ENCODE peak calls at places on chromosomes 12 and 14, in six cellular contexts. One of them, this sample, is unnamed.

GRCh38 chr12:14845350-14845750 is 2.0 kb upstream of the ART4 start:
- DNase-seq in B cell: peak
- DNase-seq in fibroblast of pulmonary artery: peak
- DNase-seq in AG09319: no peak
- DNase-seq in nephron progenitor cell: peak
- DNase-seq in endothelial cell of umbilical vein: peak
- DNase-seq in this sample: peak

GRCh38 chr12:90621927-90622326 is 333.0 kb downstream of the CCER1 start:
- DNase-seq in endothelial cell of umbilical vein: peak
- DNase-seq in AG09319: no peak
- DNase-seq in B cell: no peak
- DNase-seq in nephron progenitor cell: no peak
- DNase-seq in fibroblast of pulmonary artery: peak
- DNase-seq in this sample: no peak

GRCh38 chr12:45305904-45306303 is 90.0 kb downstream of the ANO6 start:
- DNase-seq in AG09319: no peak
- DNase-seq in fibroblast of pulmonary artery: no peak
- DNase-seq in endothelial cell of umbilical vein: no peak
- DNase-seq in nephron progenitor cell: no peak
- DNase-seq in B cell: no peak
- DNase-seq in this sample: no peak

GRCh38 chr14:73263606-73264005 is 26.3 kb downstream of the PAPLN start:
- DNase-seq in fibroblast of pulmonary artery: no peak
- DNase-seq in nephron progenitor cell: no peak
- DNase-seq in B cell: no peak
- DNase-seq in AG09319: no peak
- DNase-seq in endothelial cell of umbilical vein: no peak
- DNase-seq in this sample: no peak

GRCh38 chr12:117622741-117623140 is 261.3 kb upstream of the NOS1 start:
- DNase-seq in AG09319: no peak
- DNase-seq in endothelial cell of umbilical vein: no peak
- DNase-seq in B cell: no peak
- DNase-seq in fibroblast of pulmonary artery: no peak
- DNase-seq in nephron progenitor cell: no peak
- DNase-seq in this sample: no peak

GRCh38 chr12:127270193-127270592 is 996.8 kb upstream of the TMEM132C start:
- DNase-seq in endothelial cell of umbilical vein: no peak
- DNase-seq in nephron progenitor cell: no peak
- DNase-seq in fibroblast of pulmonary artery: peak
- DNase-seq in AG09319: peak
- DNase-seq in B cell: no peak
- DNase-seq in this sample: no peak

GRCh38 chr14:53953828-53954550 is 2.6 kb downstream of the BMP4 start:
- DNase-seq in fibroblast of pulmonary artery: peak
- DNase-seq in B cell: no peak
- DNase-seq in nephron progenitor cell: peak
- DNase-seq in AG09319: no peak
- DNase-seq in endothelial cell of umbilical vein: no peak
- DNase-seq in this sample: peak

GRCh38 chr14:100616854-100617714 is 29.9 kb upstream of the BEGAIN start:
- DNase-seq in B cell: no peak
- DNase-seq in AG09319: no peak
- DNase-seq in nephron progenitor cell: no peak
- DNase-seq in fibroblast of pulmonary artery: no peak
- DNase-seq in endothelial cell of umbilical vein: no peak
- DNase-seq in this sample: no peak

GRCh38 chr12:67766370-67766769 is 117.8 kb downstream of the DYRK2 start:
- DNase-seq in nephron progenitor cell: no peak
- DNase-seq in AG09319: no peak
- DNase-seq in fibroblast of pulmonary artery: peak
- DNase-seq in B cell: no peak
- DNase-seq in endothelial cell of umbilical vein: no peak
- DNase-seq in this sample: no peak

GRCh38 chr14:104586832-104587620 is 7.5 kb downstream of the C14orf180 start:
- DNase-seq in fibroblast of pulmonary artery: no peak
- DNase-seq in endothelial cell of umbilical vein: no peak
- DNase-seq in AG09319: no peak
- DNase-seq in B cell: no peak
- DNase-seq in nephron progenitor cell: no peak
- DNase-seq in this sample: no peak

GRCh38 chr14:68649461-68650189 is 143.2 kb downstream of the ZFP36L1 start:
- DNase-seq in nephron progenitor cell: no peak
- DNase-seq in endothelial cell of umbilical vein: no peak
- DNase-seq in B cell: no peak
- DNase-seq in fibroblast of pulmonary artery: no peak
- DNase-seq in AG09319: no peak
- DNase-seq in this sample: no peak

GRCh38 chr12:118402251-118402650 is 25.9 kb downstream of the SUDS3 start:
- DNase-seq in endothelial cell of umbilical vein: peak
- DNase-seq in fibroblast of pulmonary artery: peak
- DNase-seq in AG09319: peak
- DNase-seq in B cell: no peak
- DNase-seq in nephron progenitor cell: no peak
- DNase-seq in this sample: no peak

GRCh38 chr14:73237219-73237785 is at the start of gene PAPLN:
- DNase-seq in fibroblast of pulmonary artery: peak
- DNase-seq in AG09319: no peak
- DNase-seq in B cell: peak
- DNase-seq in endothelial cell of umbilical vein: no peak
- DNase-seq in nephron progenitor cell: no peak
- DNase-seq in this sample: peak

GRCh38 chr14:53325176-53325806 is 172.2 kb upstream of the DDHD1 start:
- DNase-seq in fibroblast of pulmonary artery: peak
- DNase-seq in endothelial cell of umbilical vein: no peak
- DNase-seq in B cell: no peak
- DNase-seq in AG09319: no peak
- DNase-seq in nephron progenitor cell: no peak
- DNase-seq in this sample: no peak

GRCh38 chr14:42731480-42731879 is 1124.8 kb downstream of the LRFN5 start:
- DNase-seq in endothelial cell of umbilical vein: no peak
- DNase-seq in AG09319: no peak
- DNase-seq in nephron progenitor cell: no peak
- DNase-seq in fibroblast of pulmonary artery: no peak
- DNase-seq in B cell: no peak
- DNase-seq in this sample: no peak

GRCh38 chr12:21607701-21608100 is 3.1 kb upstream of the GYS2 start:
- DNase-seq in B cell: no peak
- DNase-seq in nephron progenitor cell: no peak
- DNase-seq in endothelial cell of umbilical vein: peak
- DNase-seq in fibroblast of pulmonary artery: peak
- DNase-seq in AG09319: peak
- DNase-seq in this sample: no peak

GRCh38 chr12:56751712-56752598 is at the start of gene PRIM1:
- DNase-seq in nephron progenitor cell: peak
- DNase-seq in fibroblast of pulmonary artery: peak
- DNase-seq in AG09319: peak
- DNase-seq in B cell: peak
- DNase-seq in endothelial cell of umbilical vein: peak
- DNase-seq in this sample: peak

GRCh38 chr14:101591121-101591520 is 29.8 kb downstream of the DIO3 start:
- DNase-seq in fibroblast of pulmonary artery: no peak
- DNase-seq in AG09319: no peak
- DNase-seq in nephron progenitor cell: no peak
- DNase-seq in B cell: no peak
- DNase-seq in endothelial cell of umbilical vein: no peak
- DNase-seq in this sample: no peak

GRCh38 chr12:111024205-111024794 is 103.9 kb upstream of the MYL2 start:
- DNase-seq in fibroblast of pulmonary artery: peak
- DNase-seq in B cell: peak
- DNase-seq in AG09319: no peak
- DNase-seq in endothelial cell of umbilical vein: peak
- DNase-seq in nephron progenitor cell: peak
- DNase-seq in this sample: peak

GRCh38 chr14:93042968-93043940 is 72.5 kb downstream of the ITPK1 start:
- DNase-seq in AG09319: peak
- DNase-seq in endothelial cell of umbilical vein: peak
- DNase-seq in nephron progenitor cell: no peak
- DNase-seq in B cell: no peak
- DNase-seq in fibroblast of pulmonary artery: peak
- DNase-seq in this sample: peak

GRCh38 chr14:85532570-85532969 is 2.6 kb downstream of the FLRT2 start:
- DNase-seq in fibroblast of pulmonary artery: no peak
- DNase-seq in nephron progenitor cell: no peak
- DNase-seq in endothelial cell of umbilical vein: no peak
- DNase-seq in AG09319: no peak
- DNase-seq in B cell: no peak
- DNase-seq in this sample: no peak

GRCh38 chr14:70416717-70417349 is at the start of gene SYNJ2BP:
- DNase-seq in fibroblast of pulmonary artery: peak
- DNase-seq in B cell: peak
- DNase-seq in AG09319: peak
- DNase-seq in endothelial cell of umbilical vein: peak
- DNase-seq in nephron progenitor cell: peak
- DNase-seq in this sample: peak

GRCh38 chr12:69397978-69398377 is 38.4 kb downstream of the YEATS4 start:
- DNase-seq in B cell: no peak
- DNase-seq in endothelial cell of umbilical vein: no peak
- DNase-seq in nephron progenitor cell: no peak
- DNase-seq in fibroblast of pulmonary artery: peak
- DNase-seq in AG09319: no peak
- DNase-seq in this sample: no peak

GRCh38 chr12:116528498-116528897 is 30.7 kb upstream of the MAP1LC3B2 start:
- DNase-seq in endothelial cell of umbilical vein: no peak
- DNase-seq in AG09319: no peak
- DNase-seq in B cell: no peak
- DNase-seq in nephron progenitor cell: no peak
- DNase-seq in fibroblast of pulmonary artery: no peak
- DNase-seq in this sample: no peak

GRCh38 chr12:530308-530707 is 70.6 kb downstream of the B4GALNT3 start:
- DNase-seq in AG09319: no peak
- DNase-seq in fibroblast of pulmonary artery: no peak
- DNase-seq in nephron progenitor cell: no peak
- DNase-seq in endothelial cell of umbilical vein: peak
- DNase-seq in B cell: no peak
- DNase-seq in this sample: no peak

GRCh38 chr12:51341259-51342007 is 5.0 kb downstream of the CELA1 start:
- DNase-seq in endothelial cell of umbilical vein: peak
- DNase-seq in fibroblast of pulmonary artery: peak
- DNase-seq in nephron progenitor cell: peak
- DNase-seq in B cell: peak
- DNase-seq in AG09319: no peak
- DNase-seq in this sample: peak

GRCh38 chr12:52221912-52222457 is 11.1 kb upstream of the KRT7 start:
- DNase-seq in fibroblast of pulmonary artery: no peak
- DNase-seq in endothelial cell of umbilical vein: peak
- DNase-seq in nephron progenitor cell: peak
- DNase-seq in AG09319: no peak
- DNase-seq in B cell: no peak
- DNase-seq in this sample: peak

GRCh38 chr12:60760965-60761364 is 1165.1 kb downstream of the SLC16A7 start:
- DNase-seq in endothelial cell of umbilical vein: no peak
- DNase-seq in nephron progenitor cell: no peak
- DNase-seq in AG09319: no peak
- DNase-seq in fibroblast of pulmonary artery: no peak
- DNase-seq in B cell: no peak
- DNase-seq in this sample: no peak

GRCh38 chr12:5073838-5074237 is 30.2 kb downstream of the KCNA5 start:
- DNase-seq in endothelial cell of umbilical vein: no peak
- DNase-seq in fibroblast of pulmonary artery: peak
- DNase-seq in AG09319: no peak
- DNase-seq in B cell: no peak
- DNase-seq in nephron progenitor cell: peak
- DNase-seq in this sample: no peak

GRCh38 chr14:96100171-96101064 is 61.3 kb downstream of the C14orf132 start:
- DNase-seq in B cell: peak
- DNase-seq in endothelial cell of umbilical vein: peak
- DNase-seq in AG09319: peak
- DNase-seq in nephron progenitor cell: peak
- DNase-seq in fibroblast of pulmonary artery: peak
- DNase-seq in this sample: peak

DNA sequence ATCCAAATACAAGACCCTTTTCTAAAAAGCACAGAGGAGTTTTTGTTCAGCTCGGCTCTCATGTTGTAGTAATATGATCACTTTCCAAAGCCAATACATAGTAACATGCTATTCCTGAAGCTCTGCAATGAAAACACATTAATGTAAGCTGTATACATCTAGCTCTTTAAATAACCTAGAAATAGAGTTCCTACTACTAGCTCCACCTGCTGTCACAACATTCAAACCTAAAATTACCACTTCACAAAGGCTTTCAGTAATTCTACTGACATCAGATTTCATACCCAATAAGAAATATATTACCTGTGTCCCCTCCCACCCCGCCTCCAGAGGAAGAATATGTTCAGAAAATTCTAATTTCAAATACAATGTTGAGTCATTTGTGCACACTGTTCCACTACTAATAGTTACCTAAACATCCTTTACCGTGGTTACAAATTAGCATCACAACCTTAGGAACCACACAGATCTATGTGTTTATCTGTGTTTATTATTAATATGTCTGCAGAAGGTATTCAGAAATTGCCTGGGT is 17.8 kb downstream of the EFCAB11 start:
- DNase-seq in B cell: no peak
- DNase-seq in fibroblast of pulmonary artery: peak
- DNase-seq in nephron progenitor cell: no peak
- DNase-seq in endothelial cell of umbilical vein: no peak
- DNase-seq in AG09319: no peak
- DNase-seq in this sample: no peak
- TF ChIP-seq CTCF in B cell: no peak
- TF ChIP-seq CTCF in fibroblast of pulmonary artery: peak
- TF ChIP-seq CTCF in nephron progenitor cell: no peak
- TF ChIP-seq CTCF in endothelial cell of umbilical vein: no peak
- TF ChIP-seq CTCF in AG09319: peak
- TF ChIP-seq CTCF in this sample: peak

GRCh38 chr12:27924350-27925140 is 48.0 kb downstream of the PTHLH start:
- DNase-seq in AG09319: no peak
- DNase-seq in fibroblast of pulmonary artery: no peak
- DNase-seq in endothelial cell of umbilical vein: peak
- DNase-seq in B cell: no peak
- DNase-seq in nephron progenitor cell: no peak
- DNase-seq in this sample: no peak
- TF ChIP-seq CTCF in AG09319: no peak
- TF ChIP-seq CTCF in fibroblast of pulmonary artery: no peak
- TF ChIP-seq CTCF in endothelial cell of umbilical vein: no peak
- TF ChIP-seq CTCF in B cell: no peak
- TF ChIP-seq CTCF in nephron progenitor cell: no peak
- TF ChIP-seq CTCF in this sample: no peak

GRCh38 chr14:76514599-76514998 is 138.7 kb downstream of the ESRRB start:
- DNase-seq in fibroblast of pulmonary artery: peak
- DNase-seq in endothelial cell of umbilical vein: peak
- DNase-seq in nephron progenitor cell: no peak
- DNase-seq in B cell: no peak
- DNase-seq in AG09319: no peak
- DNase-seq in this sample: peak
- TF ChIP-seq CTCF in fibroblast of pulmonary artery: peak
- TF ChIP-seq CTCF in endothelial cell of umbilical vein: no peak
- TF ChIP-seq CTCF in nephron progenitor cell: no peak
- TF ChIP-seq CTCF in B cell: no peak
- TF ChIP-seq CTCF in AG09319: no peak
- TF ChIP-seq CTCF in this sample: peak

DNA sequence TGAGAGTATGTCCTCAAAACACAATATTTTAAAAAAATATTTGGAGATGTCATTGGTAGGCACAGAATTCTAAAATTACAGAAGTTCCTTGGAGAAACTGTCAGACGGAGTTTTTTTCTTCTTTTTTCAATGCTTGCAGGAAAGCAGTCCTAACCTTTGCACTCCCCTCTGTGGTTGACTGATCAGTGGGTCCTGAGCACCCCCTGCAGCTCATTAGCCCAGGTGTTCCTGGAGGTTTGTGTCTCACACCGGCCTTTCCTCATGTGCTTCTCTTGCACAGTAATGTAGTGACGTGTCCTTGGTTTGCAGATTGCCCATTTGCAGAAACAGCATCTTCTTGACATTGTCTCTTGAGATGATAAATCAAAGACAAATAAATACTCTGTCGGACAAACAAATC is 513.0 kb downstream of the TMEM121 start:
- DNase-seq in nephron progenitor cell: no peak
- DNase-seq in endothelial cell of umbilical vein: no peak
- DNase-seq in fibroblast of pulmonary artery: no peak
- DNase-seq in B cell: peak
- DNase-seq in AG09319: no peak
- DNase-seq in this sample: peak
- TF ChIP-seq CTCF in nephron progenitor cell: no peak
- TF ChIP-seq CTCF in endothelial cell of umbilical vein: no peak
- TF ChIP-seq CTCF in fibroblast of pulmonary artery: no peak
- TF ChIP-seq CTCF in B cell: peak
- TF ChIP-seq CTCF in AG09319: no peak
- TF ChIP-seq CTCF in this sample: peak